ENCODE peak calls at places on chromosome 11, in ten cellular contexts. X is astrocyte of the spinal cord, I is cardiac fibroblast, H is GM12865, P is pancreas, E is fibroblast of lung, R is tibial artery, Q is NB4, W is heart right ventricle, A is right atrium auricular region. V is an unnamed sample.

GRCh38 chr11:131760191-131760951 is 390.0 kb downstream of the NTM start:
- DNase-seq in X (peak), I (peak), H (no peak), P (no peak), E (peak), R (no peak), Q (peak), W (peak), A (no peak), V (no peak)

GRCh38 chr11:59706518-59707285 is 6.9 kb downstream of the OR10V1 start:
- DNase-seq in X (peak), I (peak), H (no peak), P (no peak), E (peak), R (no peak), Q (no peak), W (no peak), A (no peak), V (no peak)

GRCh38 chr11:97937501-97937900 is 1083.2 kb upstream of the CNTN5 start:
- DNase-seq in X (peak), I (peak), H (no peak), P (no peak), E (peak), R (no peak), Q (no peak), W (no peak), A (no peak), V (no peak)

GRCh38 chr11:115221461-115222069 is 282.6 kb downstream of the CADM1 start:
- DNase-seq in X (no peak), I (no peak), H (peak), P (no peak), E (no peak), R (no peak), Q (no peak), W (no peak), A (no peak), V (no peak)

GRCh38 chr11:16815047-16815767 is 76.8 kb downstream of the C11orf58 start:
- DNase-seq in X (peak), I (no peak), H (no peak), P (peak), E (peak), R (peak), Q (peak), W (peak), A (peak), V (peak)

GRCh38 chr11:65546217-65546958 is 11.8 kb downstream of the LTBP3 start:
- DNase-seq in X (no peak), I (no peak), H (peak), P (peak), E (no peak), R (peak), Q (peak), W (peak), A (no peak), V (peak)

GRCh38 chr11:38460429-38460828 is 1862.4 kb upstream of the RAG2 start:
- DNase-seq in X (peak), I (peak), H (no peak), P (no peak), E (peak), R (no peak), Q (no peak), W (no peak), A (no peak), V (no peak)

GRCh38 chr11:120336641-120337132 is 474 bp downstream of the ARHGEF12 start:
- DNase-seq in X (peak), I (peak), H (no peak), P (peak), E (peak), R (no peak), Q (no peak), W (peak), A (peak), V (peak)

GRCh38 chr11:64866173-64866491 is 12.3 kb downstream of the EHD1 start:
- DNase-seq in X (no peak), I (no peak), H (peak), P (no peak), E (no peak), R (no peak), Q (no peak), W (no peak), A (no peak), V (no peak)

GRCh38 chr11:60891103-60891741 is 15.2 kb downstream of the PRPF19 start:
- DNase-seq in X (no peak), I (no peak), H (no peak), P (no peak), E (peak), R (no peak), Q (no peak), W (no peak), A (no peak), V (no peak)

DNA sequence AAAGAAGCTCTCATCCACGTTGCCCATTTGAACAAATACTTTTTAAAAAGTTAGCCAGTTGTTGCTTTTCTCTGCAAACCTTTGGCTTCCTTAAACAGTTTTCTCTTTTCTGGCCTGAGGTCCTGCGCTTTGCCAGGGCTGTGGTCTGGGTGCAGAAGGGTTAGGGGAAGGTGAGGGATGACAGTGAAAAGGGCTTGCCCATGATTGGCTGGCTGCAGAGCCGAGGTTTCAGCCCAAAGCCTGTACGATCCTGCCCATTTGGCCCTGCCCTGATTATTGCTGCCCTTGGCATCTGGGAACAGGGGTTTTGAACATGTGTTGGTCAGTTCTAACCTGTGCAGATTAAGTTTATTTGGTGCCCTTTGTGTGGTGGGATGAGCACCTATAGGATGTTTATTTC is 1.5 kb downstream of the INCENP start:
- DNase-seq in X (no peak), I (no peak), H (peak), P (no peak), E (no peak), R (no peak), Q (no peak), W (no peak), A (no peak), V (peak)
- H3K4me3 ChIP-seq in X (peak), I (no peak), H (peak), P (no peak), E (peak), R (no peak), Q (peak), W (no peak), A (no peak), V (no peak)

DNA sequence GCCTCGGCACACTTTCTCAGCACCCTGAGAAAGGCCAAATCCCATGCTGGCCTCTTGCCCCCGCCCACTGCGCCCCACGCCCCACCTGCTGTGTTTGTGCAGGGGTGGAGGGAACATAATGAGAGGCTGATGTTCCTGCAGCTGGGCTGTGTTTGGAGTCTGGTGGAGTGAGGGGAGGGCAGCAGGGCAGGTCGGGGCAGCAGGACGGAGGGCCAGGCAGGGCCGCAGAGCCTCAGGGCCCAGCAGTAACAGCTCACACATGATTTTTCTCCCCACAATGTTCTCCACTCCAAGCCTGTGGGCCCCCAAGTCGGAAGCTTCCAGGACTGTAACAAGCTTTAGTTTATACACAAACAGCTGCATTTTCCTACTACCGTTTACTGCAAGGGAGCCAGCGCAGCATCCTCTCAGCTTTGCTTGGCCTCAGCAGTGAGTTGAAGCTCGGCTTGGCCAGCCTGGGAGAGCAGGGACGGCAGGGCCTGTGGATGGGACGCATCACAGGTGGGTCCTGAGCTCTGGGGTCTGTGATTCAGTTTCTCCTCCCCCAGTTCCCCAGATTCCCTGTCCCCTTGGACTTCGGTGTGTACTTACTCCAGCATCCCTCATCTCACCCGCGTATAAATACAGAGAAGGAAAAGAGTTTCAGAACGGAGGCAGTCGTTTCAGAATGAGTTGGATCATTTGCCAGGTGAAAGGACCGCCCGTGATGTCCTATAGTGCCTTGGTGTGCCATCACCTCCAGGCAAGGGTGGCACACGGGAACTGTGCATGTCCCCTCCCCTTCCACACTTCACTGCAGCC is 50.9 kb downstream of the RPUSD4 start:
- DNase-seq in X (no peak), I (no peak), H (no peak), P (no peak), E (no peak), R (no peak), Q (no peak), W (no peak), A (no peak), V (no peak)
- H3K4me3 ChIP-seq in X (no peak), I (no peak), H (no peak), P (no peak), E (no peak), R (no peak), Q (no peak), W (no peak), A (no peak), V (no peak)

DNA sequence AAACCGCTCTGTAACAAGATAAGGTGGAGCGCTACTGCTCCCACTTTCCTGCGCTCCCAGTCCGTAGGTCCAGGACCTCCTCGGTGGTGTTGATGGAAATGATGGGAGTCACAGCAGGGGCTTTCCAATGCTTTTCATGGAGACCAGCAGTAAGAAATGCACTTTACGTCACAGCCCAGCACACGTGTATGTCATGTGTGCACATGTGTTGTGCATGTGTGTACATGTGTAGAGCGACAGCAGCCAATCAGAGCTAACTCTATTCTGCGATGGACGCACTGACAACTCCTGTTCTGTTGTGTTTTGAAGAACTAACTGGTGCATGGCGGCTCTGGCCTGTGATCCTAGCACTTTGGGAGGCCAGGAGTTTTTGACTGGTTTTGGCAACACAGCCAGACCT is 1.2 kb downstream of the CHID1 start:
- DNase-seq in X (no peak), I (no peak), H (no peak), P (no peak), E (no peak), R (no peak), Q (no peak), W (no peak), A (no peak), V (no peak)
- H3K4me3 ChIP-seq in X (no peak), I (no peak), H (peak), P (no peak), E (no peak), R (no peak), Q (peak), W (no peak), A (no peak), V (no peak)

GRCh38 chr11:82898242-82898641 is 2.0 kb downstream of the PRCP start:
- DNase-seq in X (no peak), I (no peak), H (no peak), P (no peak), E (no peak), R (no peak), Q (peak), W (no peak), A (no peak), V (no peak)
- H3K4me3 ChIP-seq in X (no peak), I (no peak), H (no peak), P (no peak), E (no peak), R (no peak), Q (peak), W (peak), A (no peak), V (no peak)

GRCh38 chr11:1570001-1570453 is 2.0 kb downstream of the DUSP8 start:
- DNase-seq in X (no peak), I (no peak), H (no peak), P (peak), E (no peak), R (no peak), Q (no peak), W (no peak), A (no peak), V (no peak)
- H3K4me3 ChIP-seq in X (no peak), I (no peak), H (no peak), P (no peak), E (no peak), R (peak), Q (no peak), W (no peak), A (no peak), V (no peak)

V was measured in aorta.